ENCODE peak calls at places on chromosomes 7 and 10, in eight cellular contexts. One of them, this sample, is unnamed.

GRCh38 chr10:70477661-70478162 is 855 bp upstream of the PALD1 start:
- DNase-seq in DMS 273 treated with DMSO at 0.1 percent for 48 hours: no peak
- DNase-seq in NCI-H2081: no peak
- DNase-seq in SK-N-DZ: no peak
- DNase-seq in central memory CD4-positive, alpha-beta T cell: peak; percentile 83
- DNase-seq in activated CD4-positive, alpha-beta T cell treated with anti-CD3 and anti-CD28 coated beads, Interleukin-2, amount 10 ng/mL, durations not matched to agents 7 days and 5 days: peak; percentile 87
- DNase-seq in CD8-positive, alpha-beta memory T cell: peak; percentile 54
- DNase-seq in NCI-H1105: no peak
- DNase-seq in this sample: peak; percentile 29

GRCh38 chr7:24548390-24548789 is 24.9 kb upstream of the PALS2 start:
- DNase-seq in NCI-H1105: no peak
- DNase-seq in activated CD4-positive, alpha-beta T cell treated with anti-CD3 and anti-CD28 coated beads, Interleukin-2, amount 10 ng/mL, durations not matched to agents 7 days and 5 days: no peak
- DNase-seq in SK-N-DZ: peak; percentile 71
- DNase-seq in DMS 273 treated with DMSO at 0.1 percent for 48 hours: no peak
- DNase-seq in CD8-positive, alpha-beta memory T cell: no peak
- DNase-seq in NCI-H2081: no peak
- DNase-seq in central memory CD4-positive, alpha-beta T cell: no peak
- DNase-seq in this sample: no peak

GRCh38 chr7:4185736-4186512 is 496.2 kb upstream of the FOXK1 start:
- DNase-seq in CD8-positive, alpha-beta memory T cell: no peak
- DNase-seq in DMS 273 treated with DMSO at 0.1 percent for 48 hours: no peak
- DNase-seq in activated CD4-positive, alpha-beta T cell treated with anti-CD3 and anti-CD28 coated beads, Interleukin-2, amount 10 ng/mL, durations not matched to agents 7 days and 5 days: no peak
- DNase-seq in NCI-H2081: no peak
- DNase-seq in central memory CD4-positive, alpha-beta T cell: no peak
- DNase-seq in SK-N-DZ: no peak
- DNase-seq in NCI-H1105: no peak
- DNase-seq in this sample: no peak

GRCh38 chr10:132337019-132337418 is 5.0 kb downstream of the LRRC27 start:
- DNase-seq in CD8-positive, alpha-beta memory T cell: no peak
- DNase-seq in activated CD4-positive, alpha-beta T cell treated with anti-CD3 and anti-CD28 coated beads, Interleukin-2, amount 10 ng/mL, durations not matched to agents 7 days and 5 days: peak; percentile 17
- DNase-seq in NCI-H1105: no peak
- DNase-seq in DMS 273 treated with DMSO at 0.1 percent for 48 hours: no peak
- DNase-seq in NCI-H2081: no peak
- DNase-seq in central memory CD4-positive, alpha-beta T cell: no peak
- DNase-seq in SK-N-DZ: no peak
- DNase-seq in this sample: no peak

GRCh38 chr7:71345485-71345884 is 213.5 kb downstream of the GALNT17 start:
- DNase-seq in NCI-H1105: no peak
- DNase-seq in activated CD4-positive, alpha-beta T cell treated with anti-CD3 and anti-CD28 coated beads, Interleukin-2, amount 10 ng/mL, durations not matched to agents 7 days and 5 days: no peak
- DNase-seq in NCI-H2081: no peak
- DNase-seq in CD8-positive, alpha-beta memory T cell: no peak
- DNase-seq in SK-N-DZ: no peak
- DNase-seq in central memory CD4-positive, alpha-beta T cell: no peak
- DNase-seq in DMS 273 treated with DMSO at 0.1 percent for 48 hours: no peak
- DNase-seq in this sample: no peak

GRCh38 chr10:9188022-9188810 is 1133.7 kb downstream of the GATA3 start:
- DNase-seq in central memory CD4-positive, alpha-beta T cell: no peak
- DNase-seq in SK-N-DZ: no peak
- DNase-seq in CD8-positive, alpha-beta memory T cell: no peak
- DNase-seq in DMS 273 treated with DMSO at 0.1 percent for 48 hours: no peak
- DNase-seq in NCI-H1105: no peak
- DNase-seq in activated CD4-positive, alpha-beta T cell treated with anti-CD3 and anti-CD28 coated beads, Interleukin-2, amount 10 ng/mL, durations not matched to agents 7 days and 5 days: no peak
- DNase-seq in NCI-H2081: no peak
- DNase-seq in this sample: no peak

GRCh38 chr10:23192396-23192740 is 256 bp downstream of the PTF1A start:
- DNase-seq in NCI-H1105: no peak
- DNase-seq in activated CD4-positive, alpha-beta T cell treated with anti-CD3 and anti-CD28 coated beads, Interleukin-2, amount 10 ng/mL, durations not matched to agents 7 days and 5 days: no peak
- DNase-seq in central memory CD4-positive, alpha-beta T cell: no peak
- DNase-seq in CD8-positive, alpha-beta memory T cell: no peak
- DNase-seq in DMS 273 treated with DMSO at 0.1 percent for 48 hours: no peak
- DNase-seq in NCI-H2081: no peak
- DNase-seq in SK-N-DZ: no peak
- DNase-seq in this sample: no peak

GRCh38 chr10:111360260-111360925 is 283.6 kb downstream of the ADRA2A start:
- DNase-seq in DMS 273 treated with DMSO at 0.1 percent for 48 hours: peak; percentile 34
- DNase-seq in NCI-H2081: no peak
- DNase-seq in activated CD4-positive, alpha-beta T cell treated with anti-CD3 and anti-CD28 coated beads, Interleukin-2, amount 10 ng/mL, durations not matched to agents 7 days and 5 days: peak; percentile 7
- DNase-seq in central memory CD4-positive, alpha-beta T cell: no peak
- DNase-seq in NCI-H1105: peak; percentile 19
- DNase-seq in CD8-positive, alpha-beta memory T cell: no peak
- DNase-seq in SK-N-DZ: peak; percentile 85
- DNase-seq in this sample: peak; percentile 70

GRCh38 chr10:77291596-77292505 is 345.8 kb downstream of the KCNMA1 start:
- DNase-seq in NCI-H2081: no peak
- DNase-seq in SK-N-DZ: no peak
- DNase-seq in activated CD4-positive, alpha-beta T cell treated with anti-CD3 and anti-CD28 coated beads, Interleukin-2, amount 10 ng/mL, durations not matched to agents 7 days and 5 days: no peak
- DNase-seq in DMS 273 treated with DMSO at 0.1 percent for 48 hours: no peak
- DNase-seq in CD8-positive, alpha-beta memory T cell: no peak
- DNase-seq in NCI-H1105: no peak
- DNase-seq in central memory CD4-positive, alpha-beta T cell: no peak
- DNase-seq in this sample: no peak

GRCh38 chr10:119301397-119301796 is 94.0 kb downstream of the GRK5 start:
- DNase-seq in activated CD4-positive, alpha-beta T cell treated with anti-CD3 and anti-CD28 coated beads, Interleukin-2, amount 10 ng/mL, durations not matched to agents 7 days and 5 days: peak; percentile 77
- DNase-seq in CD8-positive, alpha-beta memory T cell: peak; percentile 47
- DNase-seq in DMS 273 treated with DMSO at 0.1 percent for 48 hours: no peak
- DNase-seq in NCI-H2081: no peak
- DNase-seq in NCI-H1105: no peak
- DNase-seq in SK-N-DZ: no peak
- DNase-seq in central memory CD4-positive, alpha-beta T cell: peak; percentile 63
- DNase-seq in this sample: no peak

GRCh38 chr7:13826752-13827151 is 162.7 kb downstream of the ETV1 start:
- DNase-seq in NCI-H2081: no peak
- DNase-seq in CD8-positive, alpha-beta memory T cell: no peak
- DNase-seq in DMS 273 treated with DMSO at 0.1 percent for 48 hours: no peak
- DNase-seq in SK-N-DZ: no peak
- DNase-seq in NCI-H1105: no peak
- DNase-seq in activated CD4-positive, alpha-beta T cell treated with anti-CD3 and anti-CD28 coated beads, Interleukin-2, amount 10 ng/mL, durations not matched to agents 7 days and 5 days: no peak
- DNase-seq in central memory CD4-positive, alpha-beta T cell: no peak
- DNase-seq in this sample: no peak

GRCh38 chr10:15787426-15787825 is 67.7 kb upstream of the ITGA8 start:
- DNase-seq in DMS 273 treated with DMSO at 0.1 percent for 48 hours: no peak
- DNase-seq in central memory CD4-positive, alpha-beta T cell: no peak
- DNase-seq in activated CD4-positive, alpha-beta T cell treated with anti-CD3 and anti-CD28 coated beads, Interleukin-2, amount 10 ng/mL, durations not matched to agents 7 days and 5 days: no peak
- DNase-seq in NCI-H2081: no peak
- DNase-seq in SK-N-DZ: no peak
- DNase-seq in NCI-H1105: no peak
- DNase-seq in CD8-positive, alpha-beta memory T cell: no peak
- DNase-seq in this sample: no peak

GRCh38 chr7:29988391-29989256 is 977 bp downstream of the SCRN1 start:
- DNase-seq in DMS 273 treated with DMSO at 0.1 percent for 48 hours: no peak
- DNase-seq in activated CD4-positive, alpha-beta T cell treated with anti-CD3 and anti-CD28 coated beads, Interleukin-2, amount 10 ng/mL, durations not matched to agents 7 days and 5 days: peak; percentile 11
- DNase-seq in NCI-H2081: peak; percentile 37
- DNase-seq in central memory CD4-positive, alpha-beta T cell: no peak
- DNase-seq in SK-N-DZ: peak; percentile 80
- DNase-seq in NCI-H1105: peak; percentile 51
- DNase-seq in CD8-positive, alpha-beta memory T cell: peak; percentile 7
- DNase-seq in this sample: peak; percentile 70

GRCh38 chr10:69088471-69088769 is 517 bp downstream of the SRGN start:
- DNase-seq in CD8-positive, alpha-beta memory T cell: peak; percentile 13
- DNase-seq in central memory CD4-positive, alpha-beta T cell: peak; percentile 38
- DNase-seq in NCI-H2081: no peak
- DNase-seq in DMS 273 treated with DMSO at 0.1 percent for 48 hours: no peak
- DNase-seq in SK-N-DZ: no peak
- DNase-seq in NCI-H1105: no peak
- DNase-seq in activated CD4-positive, alpha-beta T cell treated with anti-CD3 and anti-CD28 coated beads, Interleukin-2, amount 10 ng/mL, durations not matched to agents 7 days and 5 days: peak; percentile 38
- DNase-seq in this sample: no peak

GRCh38 chr7:132503415-132503814 is 72.9 kb downstream of the PLXNA4 start:
- DNase-seq in activated CD4-positive, alpha-beta T cell treated with anti-CD3 and anti-CD28 coated beads, Interleukin-2, amount 10 ng/mL, durations not matched to agents 7 days and 5 days: no peak
- DNase-seq in NCI-H2081: no peak
- DNase-seq in DMS 273 treated with DMSO at 0.1 percent for 48 hours: no peak
- DNase-seq in central memory CD4-positive, alpha-beta T cell: no peak
- DNase-seq in NCI-H1105: no peak
- DNase-seq in SK-N-DZ: peak; percentile 33
- DNase-seq in CD8-positive, alpha-beta memory T cell: no peak
- DNase-seq in this sample: no peak

GRCh38 chr10:47230957-47231356 is 69.0 kb upstream of the GDF10 start:
- DNase-seq in CD8-positive, alpha-beta memory T cell: no peak
- DNase-seq in NCI-H1105: no peak
- DNase-seq in NCI-H2081: no peak
- DNase-seq in DMS 273 treated with DMSO at 0.1 percent for 48 hours: no peak
- DNase-seq in SK-N-DZ: no peak
- DNase-seq in activated CD4-positive, alpha-beta T cell treated with anti-CD3 and anti-CD28 coated beads, Interleukin-2, amount 10 ng/mL, durations not matched to agents 7 days and 5 days: no peak
- DNase-seq in central memory CD4-positive, alpha-beta T cell: no peak
- DNase-seq in this sample: no peak

GRCh38 chr10:70693619-70694286 is 21.4 kb downstream of the ADAMTS14 start:
- DNase-seq in activated CD4-positive, alpha-beta T cell treated with anti-CD3 and anti-CD28 coated beads, Interleukin-2, amount 10 ng/mL, durations not matched to agents 7 days and 5 days: no peak
- DNase-seq in CD8-positive, alpha-beta memory T cell: no peak
- DNase-seq in NCI-H2081: no peak
- DNase-seq in DMS 273 treated with DMSO at 0.1 percent for 48 hours: no peak
- DNase-seq in SK-N-DZ: peak; percentile 79
- DNase-seq in central memory CD4-positive, alpha-beta T cell: no peak
- DNase-seq in NCI-H1105: no peak
- DNase-seq in this sample: peak; percentile 87

GRCh38 chr10:17387861-17388503 is 66.4 kb downstream of the ST8SIA6 start:
- DNase-seq in NCI-H1105: peak; percentile 37
- DNase-seq in CD8-positive, alpha-beta memory T cell: no peak
- DNase-seq in DMS 273 treated with DMSO at 0.1 percent for 48 hours: no peak
- DNase-seq in SK-N-DZ: no peak
- DNase-seq in NCI-H2081: peak; percentile 76
- DNase-seq in central memory CD4-positive, alpha-beta T cell: no peak
- DNase-seq in activated CD4-positive, alpha-beta T cell treated with anti-CD3 and anti-CD28 coated beads, Interleukin-2, amount 10 ng/mL, durations not matched to agents 7 days and 5 days: no peak
- DNase-seq in this sample: no peak

GRCh38 chr7:157008206-157009169 is 2.0 kb downstream of the MNX1 start:
- DNase-seq in activated CD4-positive, alpha-beta T cell treated with anti-CD3 and anti-CD28 coated beads, Interleukin-2, amount 10 ng/mL, durations not matched to agents 7 days and 5 days: no peak
- DNase-seq in SK-N-DZ: no peak
- DNase-seq in NCI-H2081: peak; percentile 7
- DNase-seq in central memory CD4-positive, alpha-beta T cell: no peak
- DNase-seq in DMS 273 treated with DMSO at 0.1 percent for 48 hours: no peak
- DNase-seq in CD8-positive, alpha-beta memory T cell: no peak
- DNase-seq in NCI-H1105: no peak
- DNase-seq in this sample: no peak

GRCh38 chr7:111763221-111763791 is 201.0 kb upstream of the IMMP2L start:
- DNase-seq in DMS 273 treated with DMSO at 0.1 percent for 48 hours: peak; percentile 55
- DNase-seq in NCI-H2081: peak; percentile 43
- DNase-seq in CD8-positive, alpha-beta memory T cell: no peak
- DNase-seq in NCI-H1105: peak; percentile 18
- DNase-seq in central memory CD4-positive, alpha-beta T cell: no peak
- DNase-seq in SK-N-DZ: peak; percentile 52
- DNase-seq in activated CD4-positive, alpha-beta T cell treated with anti-CD3 and anti-CD28 coated beads, Interleukin-2, amount 10 ng/mL, durations not matched to agents 7 days and 5 days: no peak
- DNase-seq in this sample: peak; percentile 76

GRCh38 chr7:90412458-90413184 is 9.4 kb downstream of the CLDN12 start:
- DNase-seq in SK-N-DZ: no peak
- DNase-seq in central memory CD4-positive, alpha-beta T cell: no peak
- DNase-seq in DMS 273 treated with DMSO at 0.1 percent for 48 hours: no peak
- DNase-seq in NCI-H1105: no peak
- DNase-seq in NCI-H2081: no peak
- DNase-seq in CD8-positive, alpha-beta memory T cell: no peak
- DNase-seq in activated CD4-positive, alpha-beta T cell treated with anti-CD3 and anti-CD28 coated beads, Interleukin-2, amount 10 ng/mL, durations not matched to agents 7 days and 5 days: peak; percentile 24
- DNase-seq in this sample: peak; percentile 52

GRCh38 chr10:89042547-89042946 is 51.9 kb downstream of the FAS start:
- DNase-seq in CD8-positive, alpha-beta memory T cell: no peak
- DNase-seq in NCI-H2081: no peak
- DNase-seq in DMS 273 treated with DMSO at 0.1 percent for 48 hours: no peak
- DNase-seq in activated CD4-positive, alpha-beta T cell treated with anti-CD3 and anti-CD28 coated beads, Interleukin-2, amount 10 ng/mL, durations not matched to agents 7 days and 5 days: no peak
- DNase-seq in central memory CD4-positive, alpha-beta T cell: no peak
- DNase-seq in SK-N-DZ: no peak
- DNase-seq in NCI-H1105: no peak
- DNase-seq in this sample: no peak

GRCh38 chr7:141663081-141663510 is 38.9 kb downstream of the DENND11 start:
- DNase-seq in SK-N-DZ: no peak
- DNase-seq in activated CD4-positive, alpha-beta T cell treated with anti-CD3 and anti-CD28 coated beads, Interleukin-2, amount 10 ng/mL, durations not matched to agents 7 days and 5 days: no peak
- DNase-seq in NCI-H1105: no peak
- DNase-seq in CD8-positive, alpha-beta memory T cell: no peak
- DNase-seq in DMS 273 treated with DMSO at 0.1 percent for 48 hours: no peak
- DNase-seq in central memory CD4-positive, alpha-beta T cell: no peak
- DNase-seq in NCI-H2081: no peak
- DNase-seq in this sample: no peak

GRCh38 chr7:43650457-43651052 is 67.6 kb downstream of the STK17A start:
- DNase-seq in NCI-H1105: no peak
- DNase-seq in central memory CD4-positive, alpha-beta T cell: peak; percentile 15
- DNase-seq in NCI-H2081: no peak
- DNase-seq in DMS 273 treated with DMSO at 0.1 percent for 48 hours: no peak
- DNase-seq in SK-N-DZ: no peak
- DNase-seq in activated CD4-positive, alpha-beta T cell treated with anti-CD3 and anti-CD28 coated beads, Interleukin-2, amount 10 ng/mL, durations not matched to agents 7 days and 5 days: no peak
- DNase-seq in CD8-positive, alpha-beta memory T cell: no peak
- DNase-seq in this sample: no peak

GRCh38 chr7:152512711-152513110 is 76.9 kb upstream of the KMT2C start:
- DNase-seq in NCI-H2081: no peak
- DNase-seq in DMS 273 treated with DMSO at 0.1 percent for 48 hours: no peak
- DNase-seq in SK-N-DZ: no peak
- DNase-seq in activated CD4-positive, alpha-beta T cell treated with anti-CD3 and anti-CD28 coated beads, Interleukin-2, amount 10 ng/mL, durations not matched to agents 7 days and 5 days: peak; percentile 8
- DNase-seq in central memory CD4-positive, alpha-beta T cell: peak; percentile 27
- DNase-seq in NCI-H1105: no peak
- DNase-seq in CD8-positive, alpha-beta memory T cell: no peak
- DNase-seq in this sample: no peak

GRCh38 chr7:43637114-43637806 is 54.4 kb downstream of the STK17A start:
- DNase-seq in DMS 273 treated with DMSO at 0.1 percent for 48 hours: no peak
- DNase-seq in NCI-H1105: no peak
- DNase-seq in activated CD4-positive, alpha-beta T cell treated with anti-CD3 and anti-CD28 coated beads, Interleukin-2, amount 10 ng/mL, durations not matched to agents 7 days and 5 days: no peak
- DNase-seq in SK-N-DZ: no peak
- DNase-seq in central memory CD4-positive, alpha-beta T cell: peak; percentile 33
- DNase-seq in NCI-H2081: no peak
- DNase-seq in CD8-positive, alpha-beta memory T cell: no peak
- DNase-seq in this sample: no peak

GRCh38 chr7:43481905-43482678 is 100.8 kb upstream of the STK17A start:
- DNase-seq in central memory CD4-positive, alpha-beta T cell: no peak
- DNase-seq in NCI-H1105: no peak
- DNase-seq in SK-N-DZ: no peak
- DNase-seq in CD8-positive, alpha-beta memory T cell: no peak
- DNase-seq in NCI-H2081: no peak
- DNase-seq in activated CD4-positive, alpha-beta T cell treated with anti-CD3 and anti-CD28 coated beads, Interleukin-2, amount 10 ng/mL, durations not matched to agents 7 days and 5 days: no peak
- DNase-seq in DMS 273 treated with DMSO at 0.1 percent for 48 hours: no peak
- DNase-seq in this sample: no peak

GRCh38 chr10:53023411-53023810 is 250.8 kb upstream of the MBL2 start:
- DNase-seq in NCI-H2081: no peak
- DNase-seq in CD8-positive, alpha-beta memory T cell: no peak
- DNase-seq in central memory CD4-positive, alpha-beta T cell: no peak
- DNase-seq in NCI-H1105: no peak
- DNase-seq in activated CD4-positive, alpha-beta T cell treated with anti-CD3 and anti-CD28 coated beads, Interleukin-2, amount 10 ng/mL, durations not matched to agents 7 days and 5 days: no peak
- DNase-seq in SK-N-DZ: no peak
- DNase-seq in DMS 273 treated with DMSO at 0.1 percent for 48 hours: no peak
- DNase-seq in this sample: no peak

GRCh38 chr7:133434246-133434865 is 181.5 kb downstream of the EXOC4 start:
- DNase-seq in central memory CD4-positive, alpha-beta T cell: no peak
- DNase-seq in DMS 273 treated with DMSO at 0.1 percent for 48 hours: no peak
- DNase-seq in SK-N-DZ: peak; percentile 13
- DNase-seq in NCI-H2081: peak; percentile 48
- DNase-seq in NCI-H1105: no peak
- DNase-seq in CD8-positive, alpha-beta memory T cell: no peak
- DNase-seq in activated CD4-positive, alpha-beta T cell treated with anti-CD3 and anti-CD28 coated beads, Interleukin-2, amount 10 ng/mL, durations not matched to agents 7 days and 5 days: peak; percentile 15
- DNase-seq in this sample: peak; percentile 17

GRCh38 chr7:103075337-103075918 is 488 bp downstream of the ARMC10 start:
- DNase-seq in NCI-H1105: peak; percentile 55
- DNase-seq in NCI-H2081: peak; percentile 52
- DNase-seq in central memory CD4-positive, alpha-beta T cell: peak; percentile 59
- DNase-seq in activated CD4-positive, alpha-beta T cell treated with anti-CD3 and anti-CD28 coated beads, Interleukin-2, amount 10 ng/mL, durations not matched to agents 7 days and 5 days: peak; percentile 65
- DNase-seq in CD8-positive, alpha-beta memory T cell: peak; percentile 50
- DNase-seq in DMS 273 treated with DMSO at 0.1 percent for 48 hours: no peak
- DNase-seq in SK-N-DZ: peak; percentile 67
- DNase-seq in this sample: peak; percentile 49

GRCh38 chr7:30968747-30969603 is 5.2 kb downstream of the GHRHR start:
- DNase-seq in NCI-H1105: no peak
- DNase-seq in DMS 273 treated with DMSO at 0.1 percent for 48 hours: no peak
- DNase-seq in central memory CD4-positive, alpha-beta T cell: no peak
- DNase-seq in activated CD4-positive, alpha-beta T cell treated with anti-CD3 and anti-CD28 coated beads, Interleukin-2, amount 10 ng/mL, durations not matched to agents 7 days and 5 days: no peak
- DNase-seq in NCI-H2081: no peak
- DNase-seq in SK-N-DZ: no peak
- DNase-seq in CD8-positive, alpha-beta memory T cell: no peak
- DNase-seq in this sample: no peak

GRCh38 chr10:43340619-43341018 is 30.8 kb upstream of the FXYD4 start:
- DNase-seq in CD8-positive, alpha-beta memory T cell: no peak
- DNase-seq in NCI-H2081: no peak
- DNase-seq in activated CD4-positive, alpha-beta T cell treated with anti-CD3 and anti-CD28 coated beads, Interleukin-2, amount 10 ng/mL, durations not matched to agents 7 days and 5 days: no peak
- DNase-seq in SK-N-DZ: no peak
- DNase-seq in NCI-H1105: no peak
- DNase-seq in central memory CD4-positive, alpha-beta T cell: no peak
- DNase-seq in DMS 273 treated with DMSO at 0.1 percent for 48 hours: no peak
- DNase-seq in this sample: no peak

GRCh38 chr7:100425347-100425746 is 3.2 kb downstream of the ZCWPW1 start:
- DNase-seq in central memory CD4-positive, alpha-beta T cell: no peak
- DNase-seq in SK-N-DZ: no peak
- DNase-seq in NCI-H2081: no peak
- DNase-seq in NCI-H1105: no peak
- DNase-seq in activated CD4-positive, alpha-beta T cell treated with anti-CD3 and anti-CD28 coated beads, Interleukin-2, amount 10 ng/mL, durations not matched to agents 7 days and 5 days: no peak
- DNase-seq in DMS 273 treated with DMSO at 0.1 percent for 48 hours: no peak
- DNase-seq in CD8-positive, alpha-beta memory T cell: no peak
- DNase-seq in this sample: no peak

GRCh38 chr10:79241990-79242619 is 105.2 kb upstream of the PPIF start:
- DNase-seq in SK-N-DZ: peak; percentile 64
- DNase-seq in NCI-H2081: no peak
- DNase-seq in DMS 273 treated with DMSO at 0.1 percent for 48 hours: no peak
- DNase-seq in NCI-H1105: no peak
- DNase-seq in CD8-positive, alpha-beta memory T cell: peak; percentile 19
- DNase-seq in activated CD4-positive, alpha-beta T cell treated with anti-CD3 and anti-CD28 coated beads, Interleukin-2, amount 10 ng/mL, durations not matched to agents 7 days and 5 days: peak; percentile 31
- DNase-seq in central memory CD4-positive, alpha-beta T cell: no peak
- DNase-seq in this sample: peak; percentile 73